ENCODE peak calls at places on chromosomes 13 and 19, in nine cellular contexts. U, M, D, N, O, C, X, E and A are unnamed samples.

GRCh38 chr13:28984326-28984725 is 164.2 kb downstream of the MTUS2 start:
- DNase-seq in M (no peak), D (no peak), X (no peak), C (no peak), O (no peak), E (no peak), N (no peak), U (no peak), A (no peak)

GRCh38 chr13:106348032-106348431 is 187.4 kb downstream of the EFNB2 start:
- DNase-seq in X (no peak), C (no peak), D (no peak), E (no peak), N (no peak), M (peak), O (no peak), U (no peak), A (no peak)

GRCh38 chr13:35714588-35714987 is 238.1 kb upstream of the MAB21L1 start:
- DNase-seq in X (no peak), E (no peak), U (no peak), C (peak), N (peak), D (no peak), M (no peak), O (no peak), A (no peak)

GRCh38 chr19:2495130-2495641 is 19.3 kb downstream of the GADD45B start:
- DNase-seq in O (peak), U (peak), N (peak), C (peak), E (no peak), M (peak), D (peak), X (peak), A (peak)

GRCh38 chr13:38418286-38418685 is 68.6 kb downstream of the UFM1 start:
- DNase-seq in N (no peak), C (no peak), D (no peak), M (no peak), O (no peak), X (no peak), E (no peak), U (no peak), A (no peak)

GRCh38 chr13:55652657-55653056 is 1488.1 kb upstream of the PRR20A start:
- DNase-seq in C (no peak), M (no peak), O (no peak), N (no peak), E (no peak), X (no peak), D (no peak), U (no peak), A (no peak)

GRCh38 chr19:13729859-13730258 is 34.5 kb upstream of the MRI1 start:
- DNase-seq in X (no peak), E (no peak), M (peak), C (no peak), O (no peak), D (no peak), U (no peak), N (no peak), A (no peak)

GRCh38 chr13:46341112-46341711 is 45.8 kb downstream of the RUBCNL start:
- DNase-seq in O (no peak), M (no peak), N (no peak), C (no peak), X (no peak), U (no peak), E (no peak), D (no peak), A (no peak)

GRCh38 chr13:29434217-29434940 is 161.1 kb downstream of the SLC7A1 start:
- DNase-seq in U (no peak), X (no peak), O (no peak), D (no peak), M (no peak), N (no peak), E (no peak), C (peak), A (no peak)

GRCh38 chr19:45920458-45920857 is 5.9 kb upstream of the NANOS2 start:
- DNase-seq in M (no peak), D (no peak), O (no peak), N (no peak), E (no peak), X (no peak), C (no peak), U (no peak), A (no peak)

GRCh38 chr19:37362733-37363132 is 8.2 kb upstream of the ZNF527 start:
- DNase-seq in C (peak), O (no peak), D (no peak), X (no peak), N (no peak), M (peak), U (no peak), E (peak), A (no peak)

GRCh38 chr13:71619096-71619495 is 247.9 kb downstream of the DACH1 start:
- DNase-seq in N (no peak), M (no peak), U (no peak), X (no peak), D (no peak), O (no peak), E (no peak), C (no peak), A (no peak)

GRCh38 chr13:40665061-40665753 is 1.2 kb downstream of the FOXO1 start:
- DNase-seq in M (peak), U (peak), D (peak), O (no peak), N (peak), C (peak), E (no peak), X (no peak), A (peak)

GRCh38 chr13:50080158-50080855 is 65.1 kb downstream of the KCNRG start:
- DNase-seq in M (peak), X (no peak), U (no peak), O (no peak), E (peak), D (peak), N (no peak), C (peak), A (no peak)

GRCh38 chr13:50229935-50230334 is 214.7 kb downstream of the KCNRG start:
- DNase-seq in N (no peak), O (no peak), E (no peak), X (no peak), M (no peak), U (no peak), C (no peak), D (no peak), A (no peak)

GRCh38 chr19:38213911-38214625 is 10.0 kb downstream of the DPF1 start:
- DNase-seq in D (no peak), X (peak), O (no peak), N (no peak), M (peak), E (no peak), U (no peak), C (no peak), A (no peak)

GRCh38 chr13:85386424-85386823 is 412.8 kb downstream of the SLITRK6 start:
- DNase-seq in M (peak), N (no peak), U (no peak), C (peak), O (no peak), E (peak), D (no peak), X (no peak), A (no peak)

GRCh38 chr13:51637852-51638496 is 53.7 kb downstream of the WDFY2 start:
- DNase-seq in M (no peak), E (no peak), N (no peak), D (no peak), O (no peak), U (no peak), X (no peak), C (no peak), A (no peak)

GRCh38 chr19:13002389-13002898 is 7.2 kb downstream of the NFIX start:
- DNase-seq in X (no peak), D (no peak), O (no peak), C (peak), E (no peak), U (no peak), M (no peak), N (peak), A (peak)

GRCh38 chr13:98507060-98507797 is 69.7 kb downstream of the STK24 start:
- DNase-seq in O (no peak), U (peak), M (peak), D (peak), C (peak), E (peak), N (peak), X (no peak), A (peak)

GRCh38 chr19:12453495-12453894 is 12.7 kb upstream of the ZNF443 start:
- DNase-seq in M (no peak), O (no peak), C (no peak), U (no peak), D (peak), N (no peak), E (no peak), X (no peak), A (no peak)

GRCh38 chr13:25869941-25870340 is 181.9 kb downstream of the SHISA2 start:
- DNase-seq in E (no peak), U (no peak), O (no peak), C (no peak), X (no peak), D (no peak), M (no peak), N (peak), A (no peak)

GRCh38 chr19:31905980-31906948 is 439.1 kb upstream of the ZNF507 start:
- DNase-seq in M (no peak), N (no peak), D (peak), E (no peak), X (no peak), U (peak), C (no peak), O (peak), A (no peak)

GRCh38 chr13:67225252-67226159 is 4.6 kb downstream of the PCDH9 start:
- DNase-seq in X (no peak), U (no peak), D (no peak), N (no peak), M (no peak), E (no peak), C (no peak), O (no peak), A (no peak)

GRCh38 chr13:52848455-52849190 is at the start of gene PCDH8:
- DNase-seq in O (no peak), E (no peak), C (peak), X (no peak), D (no peak), M (no peak), N (peak), U (no peak), A (no peak)

GRCh38 chr13:45447050-45447661 is 17.6 kb upstream of the COG3 start:
- DNase-seq in N (no peak), D (no peak), O (no peak), U (peak), E (peak), X (no peak), C (no peak), M (no peak), A (no peak)

GRCh38 chr19:46035546-46035945 is 5.3 kb downstream of the IGFL4 start:
- DNase-seq in U (no peak), M (no peak), O (no peak), E (no peak), D (no peak), X (no peak), N (peak), C (no peak), A (no peak)

GRCh38 chr19:9836021-9836420 is 903 bp downstream of the PIN1 start:
- DNase-seq in M (no peak), N (no peak), X (no peak), C (peak), U (no peak), E (no peak), D (no peak), O (no peak), A (no peak)

GRCh38 chr19:55251296-55252081 is 7.3 kb downstream of the PPP6R1 start:
- DNase-seq in O (no peak), D (no peak), E (no peak), U (no peak), X (no peak), C (peak), N (no peak), M (no peak), A (peak)

GRCh38 chr13:105037064-105037463 is 1498.4 kb downstream of the EFNB2 start:
- DNase-seq in E (no peak), M (no peak), X (no peak), C (no peak), D (no peak), N (no peak), U (no peak), O (no peak), A (no peak)

GRCh38 chr19:7869910-7870511 is 4.2 kb downstream of the PRR36 start:
- DNase-seq in E (peak), O (no peak), U (peak), X (no peak), D (peak), C (peak), M (peak), N (no peak), A (peak)

GRCh38 chr19:16069813-16070365 is 6.4 kb upstream of the TPM4 start:
- DNase-seq in E (no peak), N (peak), X (no peak), M (no peak), O (no peak), U (no peak), C (no peak), D (peak), A (peak)

GRCh38 chr13:45410466-45410865 is 7.7 kb downstream of the SLC25A30 start:
- DNase-seq in M (no peak), N (peak), U (no peak), E (no peak), C (no peak), D (no peak), X (no peak), O (no peak), A (no peak)

GRCh38 chr13:61684976-61685682 is 269.5 kb upstream of the PCDH20 start:
- DNase-seq in U (no peak), D (no peak), O (no peak), X (no peak), C (no peak), N (no peak), E (no peak), M (no peak), A (no peak)

GRCh38 chr13:40626566-40626965 is 39.9 kb downstream of the FOXO1 start:
- DNase-seq in O (no peak), C (no peak), D (no peak), N (no peak), M (no peak), U (no peak), X (no peak), E (no peak), A (no peak)

DNA sequence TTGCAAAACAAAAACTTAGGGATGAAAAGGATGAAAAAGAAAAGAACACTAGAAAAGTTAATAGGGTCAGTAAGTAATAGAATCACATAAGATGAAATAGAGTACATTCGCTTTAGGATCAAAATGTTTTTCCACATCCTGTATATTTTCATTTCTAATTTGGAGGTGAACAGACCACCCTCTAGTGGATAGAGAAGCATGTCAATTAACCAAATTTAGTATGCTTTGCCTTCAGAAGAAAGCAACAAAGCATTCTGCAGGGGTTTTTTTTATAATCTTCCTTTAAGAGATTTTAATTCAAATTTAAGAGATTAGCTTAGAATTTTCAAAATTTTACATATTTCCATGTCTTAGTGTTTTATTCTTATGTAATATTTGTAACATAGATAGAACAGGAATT is 610.9 kb upstream of the SGCG start:
- DNase-seq in O (no peak), D (no peak), N (no peak), X (no peak), U (no peak), M (no peak), E (no peak), C (no peak), A (no peak)
- TF ChIP-seq EP300 in O (no peak), D (no peak), N (no peak), X (no peak), U (no peak), M (no peak), E (no peak), C (no peak), A (no peak)

DNA sequence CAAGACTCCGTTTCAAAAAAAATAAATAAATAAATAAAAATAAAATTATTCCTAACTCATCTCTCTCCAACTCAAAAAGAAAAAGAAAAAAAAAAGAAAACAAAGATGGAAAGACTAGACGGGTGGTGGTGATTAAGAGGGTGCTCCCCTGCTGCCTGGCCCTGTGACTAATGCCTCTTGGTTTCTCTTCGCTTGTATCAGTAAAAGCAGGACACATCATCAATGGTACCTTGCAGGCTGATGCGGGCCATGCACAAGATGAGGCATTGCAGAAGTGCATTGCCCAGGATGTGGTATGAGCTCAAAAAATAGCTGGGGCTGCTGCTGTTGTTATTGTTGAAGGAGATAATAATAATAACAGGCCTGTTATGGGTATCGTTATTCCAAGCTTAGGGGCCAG is 14.6 kb downstream of the ACER1 start:
- DNase-seq in C (no peak), M (no peak), E (no peak), O (no peak), U (no peak), N (no peak), D (no peak), X (no peak), A (no peak)
- TF ChIP-seq EP300 in C (no peak), M (no peak), E (no peak), O (no peak), U (no peak), N (no peak), D (no peak), X (no peak), A (no peak)

GRCh38 chr13:34358811-34359513 is 541.0 kb downstream of the RFC3 start:
- DNase-seq in U (no peak), O (no peak), D (no peak), E (no peak), C (no peak), M (peak), X (no peak), N (no peak), A (no peak)
- TF ChIP-seq EP300 in U (no peak), O (peak), D (no peak), E (no peak), C (no peak), M (no peak), X (no peak), N (no peak), A (no peak)

GRCh38 chr19:17488593-17489391 is 18.5 kb downstream of the SLC27A1 start:
- DNase-seq in E (peak), N (peak), M (peak), U (peak), O (no peak), X (peak), D (peak), C (peak), A (peak)
- TF ChIP-seq EP300 in E (no peak), N (no peak), M (no peak), U (no peak), O (no peak), X (no peak), D (no peak), C (no peak), A (no peak)

DNA sequence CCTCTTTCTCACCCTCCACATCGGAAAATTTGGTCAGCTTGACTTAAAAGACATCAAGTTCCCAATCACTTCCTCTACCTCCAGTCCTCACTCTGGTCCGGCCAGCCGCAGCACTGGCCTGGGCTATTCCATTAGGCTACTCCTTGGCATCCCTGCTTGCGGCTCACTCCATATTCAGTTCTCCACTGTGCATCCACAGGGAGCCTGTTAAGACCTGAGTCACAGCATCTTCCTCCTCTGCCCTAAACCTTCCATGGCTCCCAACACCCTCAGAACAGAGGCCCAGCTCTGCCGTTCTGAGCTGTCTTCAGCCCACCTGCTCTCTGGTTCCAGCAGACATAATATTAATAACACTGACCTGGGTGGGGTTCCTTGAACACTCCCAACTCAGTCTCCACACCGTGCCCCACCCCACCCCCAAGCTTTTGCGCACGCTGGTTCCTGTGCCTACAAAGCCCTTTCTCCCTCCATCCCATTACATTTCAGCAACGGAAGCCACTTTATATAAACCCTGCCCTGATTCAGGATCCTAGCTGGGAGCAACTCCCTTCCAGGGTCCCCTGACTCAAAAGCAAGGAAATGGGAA is 991 bp downstream of the ZNF792 start:
- DNase-seq in M (no peak), C (peak), U (no peak), X (no peak), E (no peak), O (no peak), D (no peak), N (no peak), A (no peak)
- TF ChIP-seq EP300 in M (no peak), C (no peak), U (no peak), X (no peak), E (no peak), O (no peak), D (no peak), N (no peak), A (no peak)

DNA sequence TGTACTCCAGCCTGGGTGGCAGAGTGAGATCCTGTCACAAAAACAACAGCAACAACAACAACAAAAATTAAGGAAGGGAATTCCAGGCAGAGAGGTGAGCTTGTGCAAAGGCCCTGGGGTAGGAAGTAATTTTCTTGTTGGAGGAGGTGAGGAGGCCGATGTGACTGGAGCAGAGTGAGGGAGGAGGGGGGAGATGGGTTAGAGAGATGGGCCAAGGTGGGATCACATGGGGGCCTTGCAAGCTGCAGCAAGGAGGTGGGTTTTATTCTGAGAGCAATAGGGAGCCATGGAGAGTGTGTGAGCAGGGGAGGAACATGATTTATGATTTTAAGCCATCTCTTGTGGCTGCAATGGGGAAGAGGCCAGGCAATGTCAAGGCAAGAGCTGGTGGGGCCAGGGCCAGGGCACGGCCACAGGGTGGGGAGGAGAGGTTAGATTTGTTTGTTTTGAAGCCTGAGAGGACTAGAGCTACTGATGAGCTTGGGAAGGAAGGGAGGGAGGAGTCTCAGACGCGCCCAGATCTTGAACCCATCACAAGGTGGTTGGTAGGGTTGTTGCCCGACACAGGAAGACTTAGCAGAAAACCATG is 12.5 kb upstream of the COMP start:
- DNase-seq in E (no peak), U (no peak), D (no peak), O (no peak), M (no peak), C (peak), N (no peak), X (no peak), A (no peak)
- TF ChIP-seq EP300 in E (no peak), U (no peak), D (no peak), O (no peak), M (no peak), C (no peak), N (no peak), X (no peak), A (no peak)

GRCh38 chr19:48637948-48638830 is 1.0 kb upstream of the DBP start:
- DNase-seq in D (peak), X (peak), N (peak), C (peak), E (peak), U (peak), O (no peak), M (peak), A (peak)
- TF ChIP-seq EP300 in D (no peak), X (no peak), N (no peak), C (peak), E (no peak), U (no peak), O (peak), M (no peak), A (no peak)

GRCh38 chr19:49340069-49340864 is 5.1 kb downstream of the CD37 start:
- DNase-seq in D (peak), N (peak), E (peak), C (no peak), O (peak), M (no peak), U (peak), X (peak), A (peak)
- TF ChIP-seq EP300 in D (no peak), N (no peak), E (no peak), C (no peak), O (peak), M (no peak), U (no peak), X (no peak), A (no peak)

GRCh38 chr13:91797567-91797966 is 399.1 kb downstream of the GPC5 start:
- DNase-seq in U (no peak), O (no peak), E (no peak), D (no peak), C (peak), M (no peak), N (no peak), X (no peak), A (no peak)
- TF ChIP-seq EP300 in U (no peak), O (no peak), E (no peak), D (no peak), C (no peak), M (no peak), N (no peak), X (no peak), A (no peak)